ENCODE peak calls at places on chromosome 14, in eight cellular contexts. X, Z, R, K, L, D, U and J are unnamed samples.

GRCh38 chr14:58969951-58970751 is 218.3 kb upstream of the DAAM1 start:
- DNase-seq in X (no peak), Z (no peak), R (no peak), K (no peak), L (no peak), D (no peak), U (no peak), J (no peak)

GRCh38 chr14:103436533-103436932 is 51.3 kb downstream of the MARK3 start:
- DNase-seq in X (no peak), Z (no peak), R (no peak), K (no peak), L (peak; percentile 53), D (no peak), U (peak; percentile 59), J (no peak)

GRCh38 chr14:96139879-96140278 is 64.8 kb upstream of the BDKRB2 start:
- DNase-seq in X (no peak), Z (no peak), R (no peak), K (no peak), L (no peak), D (no peak), U (peak; percentile 87), J (no peak)

GRCh38 chr14:75604979-75605825 is 26.8 kb downstream of the FLVCR2 start:
- DNase-seq in X (no peak), Z (no peak), R (no peak), K (no peak), L (peak; percentile 6), D (no peak), U (no peak), J (no peak)

GRCh38 chr14:46405095-46405494 is 246.5 kb downstream of the RPL10L start:
- DNase-seq in X (no peak), Z (no peak), R (no peak), K (no peak), L (peak; percentile 3), D (no peak), U (no peak), J (no peak)

GRCh38 chr14:104343294-104343625 is 204.9 kb downstream of the KIF26A start:
- DNase-seq in X (no peak), Z (no peak), R (no peak), K (no peak), L (no peak), D (no peak), U (no peak), J (no peak)

GRCh38 chr14:103204852-103205540 is 81.7 kb downstream of the TNFAIP2 start:
- DNase-seq in X (no peak), Z (no peak), R (peak; percentile 36), K (no peak), L (peak; percentile 29), D (no peak), U (no peak), J (no peak)

GRCh38 chr14:33972522-33973162 is 21.8 kb upstream of the EGLN3 start:
- DNase-seq in X (no peak), Z (no peak), R (no peak), K (no peak), L (no peak), D (no peak), U (no peak), J (no peak)

GRCh38 chr14:36519431-36520321 is at the start of gene NKX2-1:
- DNase-seq in X (no peak), Z (no peak), R (no peak), K (peak; percentile 27), L (no peak), D (peak; percentile 43), U (no peak), J (no peak)

GRCh38 chr14:62329427-62329826 is 567.2 kb downstream of the SNAPC1 start:
- DNase-seq in X (no peak), Z (no peak), R (no peak), K (no peak), L (no peak), D (no peak), U (peak; percentile 82), J (no peak)

GRCh38 chr14:67207810-67208209 is 18.6 kb downstream of the GARIN2 start:
- DNase-seq in X (no peak), Z (no peak), R (no peak), K (no peak), L (no peak), D (no peak), U (no peak), J (no peak)

GRCh38 chr14:79631276-79631675 is 580.0 kb downstream of the DIO2 start:
- DNase-seq in X (no peak), Z (no peak), R (no peak), K (no peak), L (no peak), D (no peak), U (no peak), J (no peak)

GRCh38 chr14:36514278-36515104 is 5.5 kb downstream of the NKX2-1 start:
- DNase-seq in X (no peak), Z (no peak), R (no peak), K (no peak), L (no peak), D (no peak), U (no peak), J (no peak)

GRCh38 chr14:62882967-62883366 is 162.3 kb downstream of the KCNH5 start:
- DNase-seq in X (no peak), Z (no peak), R (no peak), K (no peak), L (no peak), D (no peak), U (no peak), J (no peak)

GRCh38 chr14:94827711-94828505 is 58.0 kb upstream of the GSC start:
- DNase-seq in X (no peak), Z (no peak), R (no peak), K (no peak), L (no peak), D (no peak), U (no peak), J (no peak)

GRCh38 chr14:76525106-76525825 is 149.3 kb downstream of the ESRRB start:
- DNase-seq in X (no peak), Z (no peak), R (no peak), K (no peak), L (no peak), D (no peak), U (no peak), J (no peak)

GRCh38 chr14:51337520-51337919 is 97.5 kb downstream of the TMX1 start:
- DNase-seq in X (no peak), Z (no peak), R (no peak), K (no peak), L (peak; percentile 92), D (no peak), U (no peak), J (no peak)

GRCh38 chr14:50935126-50936090 is 8.9 kb downstream of the PYGL start:
- DNase-seq in X (no peak), Z (no peak), R (no peak), K (no peak), L (no peak), D (no peak), U (no peak), J (no peak)